ENCODE peak calls at places on chromosomes 1 and 21, in nine cellular contexts. P is iPS-NIHi11; T is activated T-helper 9 cell treated with anti-CD3 and anti-CD28 coated beads, Interleukin-2, amount 50 U/mL, for 16 hours; I is CD4-positive, alpha-beta T cell; N is ELR; F is thoracic aorta; S is RWPE1; Q is HuH-7; L is fibroblast of the conjunctiva. J is an unnamed sample.

GRCh38 chr1:244113532-244114320 is 62.6 kb downstream of the ZBTB18 start:
- DNase-seq in P (no peak), T (no peak), I (no peak), N (peak; percentile 69), F (no peak), S (no peak), Q (no peak), L (no peak), J (peak; percentile 91)

GRCh38 chr21:38986460-38987395 is 181.0 kb downstream of the ETS2 start:
- DNase-seq in P (no peak), T (no peak), I (no peak), N (no peak), F (no peak), S (no peak), Q (no peak), L (no peak), J (no peak)

GRCh38 chr1:1128454-1129139 is 12.7 kb upstream of the C1orf159 start:
- DNase-seq in P (no peak), T (no peak), I (no peak), N (no peak), F (no peak), S (no peak), Q (no peak), L (no peak), J (no peak)

GRCh38 chr1:54547601-54548388 is at the start of gene ACOT11:
- DNase-seq in P (peak; percentile 65), T (no peak), I (no peak), N (peak; percentile 27), F (peak; percentile 63), S (no peak), Q (peak; percentile 18), L (peak; percentile 51), J (peak; percentile 9)

GRCh38 chr1:160826546-160826945 is 30.6 kb downstream of the LY9 start:
- DNase-seq in P (no peak), T (no peak), I (no peak), N (peak; percentile 44), F (no peak), S (peak; percentile 19), Q (no peak), L (no peak), J (peak; percentile 6)

GRCh38 chr1:243286409-243287127 is 30.7 kb downstream of the SDCCAG8 start:
- DNase-seq in P (no peak), T (no peak), I (no peak), N (peak; percentile 60), F (no peak), S (no peak), Q (no peak), L (no peak), J (peak; percentile 31)

GRCh38 chr1:196180847-196181593 is 427.2 kb downstream of the KCNT2 start:
- DNase-seq in P (no peak), T (no peak), I (no peak), N (peak; percentile 94), F (no peak), S (peak; percentile 89), Q (no peak), L (peak; percentile 75), J (peak; percentile 94)

GRCh38 chr1:222757673-222758268 is 20.8 kb downstream of the FAM177B start:
- DNase-seq in P (no peak), T (no peak), I (no peak), N (no peak), F (no peak), S (no peak), Q (no peak), L (no peak), J (no peak)

GRCh38 chr1:190578015-190578414 is 100.4 kb upstream of the BRINP3 start:
- DNase-seq in P (no peak), T (no peak), I (no peak), N (peak; percentile 74), F (no peak), S (no peak), Q (no peak), L (no peak), J (no peak)

GRCh38 chr1:50970927-50971582 is 1.0 kb downstream of the CDKN2C start:
- DNase-seq in P (no peak), T (no peak), I (no peak), N (peak; percentile 56), F (no peak), S (peak; percentile 9), Q (no peak), L (no peak), J (no peak)

GRCh38 chr1:154419620-154420020 is 14.5 kb downstream of the IL6R start:
- DNase-seq in P (no peak), T (no peak), I (peak; percentile 53), N (peak; percentile 37), F (peak; percentile 66), S (no peak), Q (no peak), L (peak; percentile 86), J (peak; percentile 84)

GRCh38 chr1:205512059-205513045 is 7.9 kb downstream of the CDK18 start:
- DNase-seq in P (no peak), T (no peak), I (no peak), N (peak; percentile 25), F (peak; percentile 15), S (no peak), Q (no peak), L (no peak), J (no peak)

GRCh38 chr1:58689167-58689566 is 10.7 kb downstream of the MYSM1 start:
- DNase-seq in P (no peak), T (no peak), I (no peak), N (no peak), F (no peak), S (no peak), Q (no peak), L (no peak), J (no peak)

GRCh38 chr1:91732291-91732953 is 153.5 kb downstream of the TGFBR3 start:
- DNase-seq in P (peak; percentile 56), T (no peak), I (no peak), N (peak; percentile 92), F (no peak), S (peak; percentile 67), Q (no peak), L (no peak), J (peak; percentile 81)

GRCh38 chr1:47684964-47685762 is 247.3 kb downstream of the FOXD2 start:
- DNase-seq in P (no peak), T (no peak), I (no peak), N (no peak), F (no peak), S (no peak), Q (no peak), L (no peak), J (no peak)

GRCh38 chr1:116232989-116233514 is 121.9 kb downstream of the MAB21L3 start:
- DNase-seq in P (peak; percentile 20), T (no peak), I (peak; percentile 21), N (peak; percentile 6), F (no peak), S (no peak), Q (no peak), L (no peak), J (no peak)

GRCh38 chr1:116465845-116466685 is 93.0 kb downstream of the ATP1A1 start:
- DNase-seq in P (no peak), T (no peak), I (no peak), N (no peak), F (no peak), S (no peak), Q (peak; percentile 50), L (no peak), J (no peak)